ENCODE peak calls at places on chromosomes 2 and 18, in six cellular contexts. K, I, V, Q, G and R are unnamed samples.

GRCh38 chr18:70442933-70443332 is 154.1 kb downstream of the SOCS6 start:
- DNase-seq in I (no peak), G (no peak), V (no peak), Q (peak), K (peak), R (no peak)

GRCh38 chr2:26588576-26588975 is 52.6 kb downstream of the CIB4 start:
- DNase-seq in I (no peak), K (no peak), Q (no peak), V (no peak), G (no peak), R (no peak)

GRCh38 chr2:145020694-145021093 is 500.8 kb upstream of the ZEB2 start:
- DNase-seq in V (no peak), I (no peak), Q (no peak), K (no peak), G (no peak), R (no peak)

GRCh38 chr2:9594361-9595063 is 36.3 kb downstream of the YWHAQ start:
- DNase-seq in V (peak), K (no peak), Q (peak), G (peak), I (peak), R (peak)

GRCh38 chr18:9708057-9708881 is at the start of gene RAB31:
- DNase-seq in I (peak), Q (peak), K (peak), G (peak), V (peak), R (peak)

GRCh38 chr18:25067291-25068050 is 284.5 kb downstream of the ZNF521 start:
- DNase-seq in V (no peak), Q (no peak), K (no peak), G (no peak), I (no peak), R (no peak)

GRCh38 chr2:40953341-40953740 is 501.5 kb upstream of the SLC8A1 start:
- DNase-seq in K (no peak), V (no peak), I (no peak), G (no peak), Q (no peak), R (no peak)

GRCh38 chr2:234795272-234795920 is 156.4 kb upstream of the SH3BP4 start:
- DNase-seq in G (no peak), K (no peak), I (no peak), V (no peak), Q (peak), R (no peak)

GRCh38 chr2:70086838-70087702 is at the start of gene PCBP1:
- DNase-seq in K (peak), Q (peak), I (peak), V (peak), G (peak), R (peak)

GRCh38 chr2:28600176-28600575 is 104.3 kb downstream of the PLB1 start:
- DNase-seq in I (no peak), Q (no peak), G (no peak), V (no peak), K (no peak), R (no peak)

GRCh38 chr18:41371718-41372117 is 583.3 kb upstream of the PIK3C3 start:
- DNase-seq in I (no peak), K (no peak), Q (no peak), V (no peak), G (no peak), R (no peak)

GRCh38 chr18:79529991-79530390 is 134.3 kb downstream of the NFATC1 start:
- DNase-seq in V (peak), I (no peak), Q (no peak), G (no peak), K (no peak), R (peak)

GRCh38 chr18:36281941-36282340 is 15.6 kb upstream of the FHOD3 start:
- DNase-seq in G (no peak), Q (no peak), V (no peak), K (no peak), I (no peak), R (peak)

GRCh38 chr18:26549103-26549485 is 741 bp upstream of the KCTD1 start:
- DNase-seq in I (no peak), Q (peak), G (peak), V (peak), K (peak), R (no peak)

GRCh38 chr2:20414806-20415205 is 32.1 kb upstream of the RHOB start:
- DNase-seq in V (no peak), K (peak), Q (no peak), G (no peak), I (no peak), R (no peak)

GRCh38 chr2:85958731-85959130 is 69.9 kb upstream of the ST3GAL5 start:
- DNase-seq in I (no peak), Q (no peak), K (no peak), V (no peak), G (no peak), R (peak)

GRCh38 chr2:84894758-84895520 is 10.5 kb upstream of the TMSB10 start:
- DNase-seq in Q (no peak), I (peak), K (no peak), V (no peak), G (no peak), R (no peak)

GRCh38 chr2:171522804-171523338 is 597 bp downstream of the CYBRD1 start:
- DNase-seq in I (no peak), Q (no peak), G (peak), K (peak), V (no peak), R (peak)

GRCh38 chr18:5057348-5058012 is 139.6 kb downstream of the AKAIN1 start:
- DNase-seq in V (peak), I (peak), K (peak), G (peak), Q (peak), R (no peak)

GRCh38 chr2:31577143-31577542 is 3.6 kb downstream of the SRD5A2 start:
- DNase-seq in I (no peak), Q (no peak), K (no peak), G (no peak), V (no peak), R (no peak)

GRCh38 chr2:100625731-100626130 is 62.9 kb downstream of the PDCL3 start:
- DNase-seq in I (no peak), Q (no peak), G (no peak), K (no peak), V (no peak), R (peak)

DNA sequence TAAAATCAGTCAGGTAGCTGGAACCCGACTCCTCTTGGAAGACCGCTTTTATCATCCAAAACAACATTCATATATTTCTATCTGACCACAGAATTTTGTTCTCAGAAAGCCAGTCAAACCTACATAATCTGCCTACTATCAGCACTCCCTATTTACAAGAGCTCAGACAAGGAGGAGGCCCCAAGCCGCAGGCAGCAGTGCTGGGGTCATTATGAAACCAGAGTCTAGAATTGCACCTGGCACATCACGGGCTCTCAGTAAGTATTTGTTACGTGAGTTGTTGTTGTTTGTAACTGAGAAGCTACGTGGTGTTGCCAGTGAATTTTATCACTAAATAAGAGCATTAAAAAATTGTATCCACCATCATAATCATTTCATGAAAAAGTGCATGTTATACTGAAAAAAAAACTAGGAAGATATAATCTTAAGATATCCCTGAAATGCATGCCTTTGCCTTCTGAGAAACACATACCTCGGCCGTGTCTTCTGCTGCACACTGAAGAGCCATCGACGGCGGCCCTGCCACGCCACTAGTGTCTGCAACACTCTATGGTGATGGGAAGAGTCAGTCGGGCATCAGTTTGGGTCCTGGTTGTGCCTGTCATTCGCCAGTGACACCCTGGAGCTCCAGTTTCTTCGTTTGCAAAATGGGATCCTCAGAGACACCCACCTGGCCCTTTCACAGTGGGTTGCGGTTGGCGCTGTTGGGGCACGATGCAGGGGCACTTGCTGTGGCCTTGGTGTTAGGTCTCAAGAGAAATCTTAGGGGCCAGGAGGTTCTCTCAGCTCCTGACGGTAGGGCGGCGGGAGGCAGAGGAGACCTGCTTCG is 505.9 kb downstream of the EIPR1 start:
- DNase-seq in Q (no peak), G (no peak), I (no peak), K (no peak), V (no peak), R (no peak)
- H3K4me3 ChIP-seq in Q (no peak), G (no peak), I (no peak), K (no peak), V (no peak), R (no peak)

GRCh38 chr2:218858138-218858445 is 1.5 kb upstream of the WNT6 start:
- DNase-seq in G (no peak), Q (no peak), V (no peak), I (no peak), K (no peak), R (no peak)

GRCh38 chr2:218855305-218856167 is 4.1 kb upstream of the WNT6 start:
- DNase-seq in I (no peak), V (no peak), Q (no peak), K (no peak), G (no peak), R (no peak)

GRCh38 chr2:218856168-218856895 is 3.3 kb upstream of the WNT6 start:
- DNase-seq in G (no peak), Q (no peak), I (no peak), K (no peak), V (no peak), R (peak)

GRCh38 chr2:218857371-218858137 is 2.1 kb upstream of the WNT6 start:
- DNase-seq in K (no peak), G (no peak), I (no peak), V (no peak), Q (no peak), R (peak)

DNA sequence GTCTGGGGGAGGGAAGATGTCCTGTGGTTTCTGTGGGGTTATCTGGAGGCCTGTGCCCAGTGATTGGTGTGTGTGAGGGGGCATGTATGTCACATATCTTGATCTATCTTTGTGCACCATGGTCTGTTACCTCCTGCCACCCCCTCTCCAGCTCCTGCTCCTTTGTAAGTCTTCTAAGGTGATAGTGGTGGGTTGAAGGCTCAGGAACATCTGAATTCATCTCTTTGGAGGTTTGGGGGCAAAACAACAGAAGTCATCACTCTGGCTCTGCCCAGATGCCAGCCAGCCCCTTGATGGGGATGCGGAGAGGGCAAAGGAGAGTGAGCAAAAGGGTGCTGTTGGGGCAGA is 2.7 kb upstream of the WNT6 start:
- DNase-seq in I (no peak), V (no peak), G (no peak), K (no peak), Q (no peak), R (peak)
- H3K4me3 ChIP-seq in I (no peak), V (no peak), G (no peak), K (no peak), Q (no peak), R (no peak)

DNA sequence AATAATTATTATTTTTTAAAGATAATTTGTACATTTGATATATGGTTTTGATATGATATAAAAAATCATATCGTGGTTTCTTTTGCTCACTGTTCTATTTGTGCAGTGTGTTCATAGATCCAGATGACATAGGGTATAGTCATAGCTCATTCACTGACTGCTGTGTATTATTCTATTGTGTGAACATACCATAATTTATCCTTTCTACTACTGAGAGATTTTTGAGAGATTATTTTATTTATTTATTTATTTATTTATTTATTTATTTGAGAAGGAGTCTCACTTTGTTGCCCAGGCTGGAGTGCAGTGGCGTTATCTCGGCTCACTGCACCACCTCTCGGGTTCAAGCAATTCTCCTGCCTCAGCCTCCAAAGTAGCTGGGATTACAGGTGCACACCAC is 39.0 kb downstream of the FER1L5 start:
- DNase-seq in Q (no peak), V (no peak), I (no peak), K (no peak), G (peak), R (no peak)
- H3K4me3 ChIP-seq in Q (no peak), V (no peak), I (no peak), K (no peak), G (no peak), R (no peak)

GRCh38 chr2:216372761-216373291 is 543 bp upstream of the MARCHF4 start:
- DNase-seq in Q (peak), I (peak), V (no peak), G (peak), K (no peak), R (no peak)
- H3K4me3 ChIP-seq in Q (peak), I (peak), V (no peak), G (no peak), K (peak), R (no peak)

GRCh38 chr2:175180701-175181103 is 808 bp downstream of the ATP5MC3 start:
- DNase-seq in V (no peak), I (no peak), K (peak), G (peak), Q (peak), R (no peak)
- H3K4me3 ChIP-seq in V (peak), I (peak), K (peak), G (peak), Q (peak), R (peak)

DNA sequence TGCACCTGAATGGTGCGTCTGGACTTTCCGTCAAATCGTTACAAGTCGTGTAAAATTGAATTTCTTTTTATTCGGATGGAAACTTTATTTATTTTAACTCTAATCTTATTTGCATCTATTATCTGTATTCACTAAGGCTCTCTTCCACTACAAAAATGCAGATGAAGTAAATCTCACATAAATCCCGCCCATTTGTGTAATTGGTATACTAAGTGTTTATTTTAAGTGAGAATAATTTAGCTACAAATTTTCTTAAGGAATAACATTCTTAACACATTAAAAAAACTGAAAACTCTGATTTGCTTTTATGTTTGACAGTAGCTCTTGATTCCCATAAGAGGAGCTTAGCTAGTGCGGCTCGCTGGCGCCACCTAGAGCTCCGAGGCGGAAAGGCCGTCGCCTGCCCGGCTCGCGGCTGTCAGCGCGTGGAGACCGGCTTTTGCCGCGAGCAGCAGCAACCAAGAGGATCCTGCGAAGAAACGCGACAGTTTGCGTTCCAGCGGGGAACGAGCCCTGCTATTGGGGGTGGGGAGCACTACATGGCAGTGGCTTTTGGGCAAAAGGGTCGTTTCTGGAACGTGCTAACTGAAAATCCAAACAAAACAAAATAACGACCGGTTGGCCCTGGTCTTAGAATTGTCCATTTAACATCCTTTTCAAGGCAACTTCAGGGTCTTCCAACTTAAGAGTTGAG is 6.7 kb downstream of the SP9 start:
- DNase-seq in G (peak), K (peak), Q (peak), V (peak), I (peak), R (peak)
- H3K4me3 ChIP-seq in G (no peak), K (peak), Q (no peak), V (no peak), I (peak), R (no peak)

GRCh38 chr2:68764041-68764780 is 29.6 kb downstream of the ARHGAP25 start:
- DNase-seq in K (no peak), I (no peak), Q (no peak), V (no peak), G (no peak), R (no peak)
- H3K4me3 ChIP-seq in K (no peak), I (no peak), Q (no peak), V (no peak), G (no peak), R (no peak)

GRCh38 chr2:187504312-187504921 is 49.8 kb downstream of the TFPI start:
- DNase-seq in G (no peak), K (no peak), V (no peak), Q (no peak), I (no peak), R (no peak)

GRCh38 chr2:187509667-187510417 is 44.4 kb downstream of the TFPI start:
- DNase-seq in V (no peak), G (no peak), I (no peak), Q (no peak), K (no peak), R (no peak)

GRCh38 chr2:187502467-187502866 is 51.8 kb downstream of the TFPI start:
- DNase-seq in G (no peak), I (no peak), V (no peak), K (no peak), Q (no peak), R (no peak)

GRCh38 chr2:187505064-187505672 is 49.1 kb downstream of the TFPI start:
- DNase-seq in V (no peak), Q (no peak), I (no peak), K (no peak), G (no peak), R (no peak)

GRCh38 chr2:187506416-187506815 is 47.8 kb downstream of the TFPI start:
- DNase-seq in K (no peak), Q (no peak), G (no peak), I (no peak), V (no peak), R (no peak)
- H3K4me3 ChIP-seq in K (no peak), Q (no peak), G (no peak), I (no peak), V (no peak), R (no peak)

GRCh38 chr2:88350641-88351601 is 101.6 kb downstream of the FOXI3 start:
- DNase-seq in V (peak), G (peak), K (peak), I (no peak), Q (no peak), R (peak)
- H3K4me3 ChIP-seq in V (no peak), G (peak), K (peak), I (peak), Q (no peak), R (no peak)

GRCh38 chr18:55479656-55480420 is 108.2 kb downstream of the TCF4 start:
- DNase-seq in G (no peak), I (no peak), Q (no peak), K (no peak), V (no peak), R (no peak)

GRCh38 chr18:55475916-55476315 is 112.1 kb downstream of the TCF4 start:
- DNase-seq in V (no peak), G (no peak), I (no peak), Q (no peak), K (no peak), R (no peak)

GRCh38 chr18:55477537-55478300 is 110.3 kb downstream of the TCF4 start:
- DNase-seq in Q (peak), G (peak), K (no peak), I (no peak), V (peak), R (no peak)

GRCh38 chr18:55475467-55475866 is 112.5 kb downstream of the TCF4 start:
- DNase-seq in Q (no peak), I (no peak), V (no peak), G (no peak), K (no peak), R (no peak)

DNA sequence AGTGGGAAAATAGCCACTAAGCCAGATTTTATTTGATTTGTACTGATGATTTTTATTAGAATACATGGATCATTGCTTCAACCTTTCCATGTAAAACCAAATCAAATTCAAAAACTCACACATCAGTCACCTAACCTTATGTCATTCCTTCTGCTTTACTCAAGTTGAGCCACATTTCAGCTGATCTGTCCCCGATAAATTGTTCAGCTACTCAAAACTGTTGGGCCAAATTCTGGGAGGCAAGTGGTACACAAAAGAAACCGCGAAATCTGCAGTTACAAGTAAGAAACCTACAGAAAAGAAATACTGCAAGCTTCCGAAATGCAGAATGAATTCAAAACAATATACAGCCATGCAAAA is 109.7 kb downstream of the TCF4 start:
- DNase-seq in K (no peak), Q (peak), V (no peak), G (no peak), I (no peak), R (no peak)
- H3K4me3 ChIP-seq in K (no peak), Q (peak), V (peak), G (no peak), I (peak), R (no peak)